ENCODE peak calls at places on chromosomes 2 and 18, in seven cellular contexts. P, M, I, X, Y, Z and H are unnamed samples.

GRCh38 chr2:37267685-37268084 is 36.2 kb downstream of the NDUFAF7 start:
- DNase-seq in X (no peak), I (no peak), M (no peak), Y (no peak), Z (no peak), P (no peak), H (peak)

GRCh38 chr2:217106650-217107014 is 246.8 kb upstream of the TNP1 start:
- DNase-seq in Y (peak), I (no peak), P (no peak), M (peak), X (no peak), Z (peak), H (peak)

GRCh38 chr18:12991839-12992216 is 666 bp downstream of the CEP192 start:
- DNase-seq in Y (no peak), X (no peak), P (no peak), Z (no peak), M (no peak), I (no peak), H (no peak)

GRCh38 chr2:158716921-158717320 is 78.2 kb upstream of the DAPL1 start:
- DNase-seq in P (no peak), I (no peak), Z (no peak), X (no peak), M (no peak), Y (no peak), H (no peak)

GRCh38 chr2:80053522-80054338 is 250.8 kb downstream of the LRRTM1 start:
- DNase-seq in Z (no peak), P (no peak), X (no peak), Y (no peak), I (no peak), M (no peak), H (no peak)

GRCh38 chr2:103809946-103810345 is 1044.0 kb upstream of the POU3F3 start:
- DNase-seq in P (no peak), I (no peak), Z (peak), Y (peak), M (no peak), X (no peak), H (no peak)

GRCh38 chr2:120904825-120905224 is 169.2 kb downstream of the GLI2 start:
- DNase-seq in X (no peak), M (no peak), Y (no peak), Z (no peak), I (no peak), P (no peak), H (no peak)

GRCh38 chr2:177281400-177282021 is 17.0 kb upstream of the NFE2L2 start:
- DNase-seq in M (no peak), X (no peak), P (no peak), I (no peak), Y (no peak), Z (no peak), H (no peak)

GRCh38 chr2:60556441-60556997 is 3.1 kb upstream of the BCL11A start:
- DNase-seq in P (no peak), Y (no peak), M (no peak), X (no peak), I (no peak), Z (no peak), H (no peak)

GRCh38 chr2:14451312-14451711 is 181.2 kb upstream of the LRATD1 start:
- DNase-seq in I (no peak), Z (peak), X (no peak), M (no peak), P (no peak), Y (no peak), H (no peak)

GRCh38 chr2:170845343-170845742 is 28.7 kb downstream of the GAD1 start:
- DNase-seq in M (no peak), I (no peak), P (peak), Z (no peak), X (no peak), Y (no peak), H (no peak)

GRCh38 chr2:227515742-227516141 is 43.8 kb downstream of the AGFG1 start:
- DNase-seq in P (no peak), Y (no peak), I (no peak), Z (no peak), M (no peak), X (no peak), H (no peak)

GRCh38 chr2:231017250-231017636 is 20.1 kb upstream of the C2orf72 start:
- DNase-seq in Y (no peak), I (no peak), Z (no peak), X (no peak), P (no peak), M (no peak), H (no peak)

GRCh38 chr2:8309131-8309530 is 372.7 kb upstream of the ID2 start:
- DNase-seq in Y (peak), M (no peak), Z (no peak), I (no peak), X (no peak), P (no peak), H (no peak)

GRCh38 chr2:23199115-23199918 is 185.7 kb upstream of the KLHL29 start:
- DNase-seq in Z (peak), X (no peak), P (no peak), Y (peak), I (no peak), M (peak), H (peak)

GRCh38 chr2:30149513-30149912 is 2.7 kb downstream of the YPEL5 start:
- DNase-seq in X (peak), P (no peak), I (no peak), Z (no peak), Y (peak), M (no peak), H (no peak)

GRCh38 chr2:199460101-199460671 is 2.4 kb upstream of the SATB2 start:
- DNase-seq in Y (peak), P (no peak), Z (peak), X (no peak), M (no peak), I (no peak), H (peak)

GRCh38 chr18:62384610-62385097 is 59.5 kb downstream of the TNFRSF11A start:
- DNase-seq in I (no peak), M (no peak), Y (peak), Z (peak), X (no peak), P (no peak), H (peak)

GRCh38 chr18:74949611-74950010 is 259.3 kb downstream of the PTGR3 start:
- DNase-seq in Y (no peak), I (no peak), P (no peak), Z (no peak), M (peak), X (no peak), H (no peak)

GRCh38 chr2:74502720-74503505 is 3.5 kb upstream of the LBX2 start:
- DNase-seq in Y (peak), M (peak), I (no peak), X (no peak), P (peak), Z (peak), H (peak)

GRCh38 chr18:59919026-59919425 is 19.2 kb downstream of the PMAIP1 start:
- DNase-seq in X (no peak), Z (no peak), Y (no peak), P (no peak), M (no peak), I (no peak), H (no peak)

GRCh38 chr2:121735520-121736074 is 1.1 kb downstream of the NIFK start:
- DNase-seq in P (no peak), I (no peak), X (no peak), Y (peak), Z (peak), M (no peak), H (no peak)

GRCh38 chr2:218010838-218011616 is 8.2 kb upstream of the TNS1 start:
- DNase-seq in Y (no peak), M (no peak), Z (no peak), X (no peak), I (no peak), P (no peak), H (no peak)

GRCh38 chr2:73202156-73203054 is at the start of gene NOTO:
- DNase-seq in P (no peak), M (no peak), Z (no peak), Y (peak), I (peak), X (no peak), H (peak)

GRCh38 chr18:24173997-24174396 is 35.1 kb downstream of the CABYR start:
- DNase-seq in I (no peak), Y (no peak), X (no peak), M (no peak), P (no peak), Z (no peak), H (no peak)

GRCh38 chr2:182616471-182617393 is 99.3 kb upstream of the DNAJC10 start:
- DNase-seq in M (peak), Z (peak), X (no peak), I (no peak), P (no peak), Y (peak), H (peak)

GRCh38 chr18:73006331-73006730 is 138.5 kb upstream of the NETO1 start:
- DNase-seq in I (no peak), X (no peak), Z (no peak), P (no peak), Y (no peak), M (no peak), H (no peak)

GRCh38 chr2:218895326-218895725 is 14.7 kb downstream of the WNT10A start:
- DNase-seq in P (no peak), Y (no peak), M (no peak), I (no peak), Z (no peak), X (no peak), H (no peak)

GRCh38 chr2:218271865-218272530 is 1.7 kb downstream of the PNKD start:
- DNase-seq in Y (no peak), X (no peak), P (no peak), Z (no peak), M (no peak), I (no peak), H (no peak)

GRCh38 chr2:226995625-226996041 is 159.8 kb downstream of the RHBDD1 start:
- DNase-seq in M (peak), X (no peak), Z (peak), I (peak), P (peak), Y (peak), H (no peak)

GRCh38 chr2:117845304-117845703 is 30.8 kb downstream of the DDX18 start:
- DNase-seq in P (no peak), I (no peak), Z (no peak), M (no peak), Y (no peak), X (no peak), H (no peak)